ENCODE peak calls at places on chromosomes 12 and 14, in eight cellular contexts. K is DMS 273 treated with DMSO at 0.1 percent for 48 hours; R is activated T-cell treated with anti-CD3 and anti-CD28 coated beads, Interleukin-2, amount 50 U/mL, for 1 hour; W is naive B cell; N is sigmoid colon; O is tibial artery; T is lower lobe of right lung; G is stimulated activated CD4-positive, alpha-beta T cell treated with anti-CD3 and anti-CD28 coated beads, Interleukin-1b, Interleukin-23, amount 100 ng/mL, for 1 hour. H is an unnamed sample.

GRCh38 chr12:51871918-51872688 is 15.8 kb upstream of the ANKRD33 start:
- DNase-seq in K (no peak), R (no peak), W (no peak), N (no peak), O (no peak), T (no peak), G (no peak), H (no peak)

GRCh38 chr12:67618303-67618702 is 30.2 kb upstream of the DYRK2 start:
- DNase-seq in K (no peak), R (no peak), W (peak; percentile 41), N (no peak), O (no peak), T (no peak), G (no peak), H (no peak)

GRCh38 chr14:51507556-51508511 is 143.9 kb upstream of the FRMD6 start:
- DNase-seq in K (peak; percentile 88), R (no peak), W (no peak), N (peak; percentile 89), O (peak; percentile 93), T (no peak), G (no peak), H (no peak)

GRCh38 chr12:95218164-95218851 is 701 bp downstream of the VEZT start:
- DNase-seq in K (peak; percentile 48), R (peak; percentile 25), W (peak; percentile 37), N (no peak), O (no peak), T (no peak), G (peak; percentile 2), H (no peak)

GRCh38 chr12:2509137-2509536 is 285.6 kb upstream of the FKBP4 start:
- DNase-seq in K (no peak), R (no peak), W (no peak), N (no peak), O (no peak), T (no peak), G (no peak), H (no peak)

GRCh38 chr12:47636908-47637780 is 68.7 kb downstream of the RPAP3 start:
- DNase-seq in K (no peak), R (peak; percentile 21), W (no peak), N (no peak), O (no peak), T (peak; percentile 79), G (no peak), H (no peak)

GRCh38 chr14:100902295-100902694 is 1.2 kb downstream of the RTL1 start:
- DNase-seq in K (no peak), R (no peak), W (no peak), N (peak; percentile 19), O (peak; percentile 20), T (no peak), G (no peak), H (peak; percentile 53)

GRCh38 chr12:88362439-88362838 is 217.8 kb downstream of the KITLG start:
- DNase-seq in K (no peak), R (no peak), W (no peak), N (no peak), O (no peak), T (no peak), G (no peak), H (no peak)

GRCh38 chr12:93174048-93174447 is 203.7 kb upstream of the NUDT4 start:
- DNase-seq in K (peak; percentile 63), R (no peak), W (no peak), N (no peak), O (no peak), T (no peak), G (no peak), H (no peak)

GRCh38 chr14:103628221-103628683 is 759 bp upstream of the KLC1 start:
- DNase-seq in K (no peak), R (peak; percentile 33), W (peak; percentile 7), N (peak; percentile 90), O (peak; percentile 92), T (peak; percentile 84), G (no peak), H (peak; percentile 91)

GRCh38 chr12:94815958-94816357 is 165.6 kb upstream of the TMCC3 start:
- DNase-seq in K (no peak), R (no peak), W (no peak), N (no peak), O (no peak), T (no peak), G (no peak), H (no peak)

GRCh38 chr12:113796086-113796827 is 169.9 kb downstream of the RBM19 start:
- DNase-seq in K (no peak), R (no peak), W (no peak), N (no peak), O (no peak), T (no peak), G (no peak), H (no peak)

GRCh38 chr14:42307239-42307825 is 700.7 kb downstream of the LRFN5 start:
- DNase-seq in K (no peak), R (no peak), W (no peak), N (no peak), O (no peak), T (no peak), G (no peak), H (no peak)

GRCh38 chr12:104095289-104095688 is 31.0 kb downstream of the HCFC2 start:
- DNase-seq in K (no peak), R (no peak), W (no peak), N (no peak), O (no peak), T (no peak), G (no peak), H (no peak)

GRCh38 chr12:111653596-111653995 is 32.2 kb downstream of the BRAP start:
- DNase-seq in K (no peak), R (no peak), W (no peak), N (no peak), O (no peak), T (no peak), G (no peak), H (no peak)

GRCh38 chr12:63318313-63318712 is 167.3 kb upstream of the AVPR1A start:
- DNase-seq in K (no peak), R (no peak), W (no peak), N (no peak), O (no peak), T (no peak), G (no peak), H (no peak)

GRCh38 chr14:32802295-32802694 is 136.4 kb upstream of the NPAS3 start:
- DNase-seq in K (no peak), R (no peak), W (no peak), N (no peak), O (no peak), T (no peak), G (no peak), H (no peak)

GRCh38 chr12:88420460-88420859 is 159.8 kb downstream of the KITLG start:
- DNase-seq in K (no peak), R (no peak), W (no peak), N (no peak), O (no peak), T (no peak), G (no peak), H (no peak)

GRCh38 chr14:93742761-93743160 is 45.5 kb downstream of the PRIMA1 start:
- DNase-seq in K (no peak), R (no peak), W (no peak), N (no peak), O (no peak), T (no peak), G (no peak), H (no peak)

GRCh38 chr12:109921982-109922381 is 21.9 kb downstream of the TCHP start:
- DNase-seq in K (no peak), R (no peak), W (no peak), N (peak; percentile 42), O (no peak), T (no peak), G (no peak), H (no peak)

GRCh38 chr12:3295648-3296408 is 195.2 kb upstream of the PRMT8 start:
- DNase-seq in K (no peak), R (no peak), W (no peak), N (no peak), O (peak; percentile 78), T (no peak), G (no peak), H (no peak)

GRCh38 chr12:125099407-125099779 is 34.2 kb downstream of the AACS start:
- DNase-seq in K (no peak), R (no peak), W (no peak), N (no peak), O (no peak), T (no peak), G (no peak), H (no peak)

GRCh38 chr12:25926536-25926935 is 31.9 kb upstream of the RASSF8 start:
- DNase-seq in K (no peak), R (no peak), W (no peak), N (no peak), O (no peak), T (no peak), G (no peak), H (no peak)

GRCh38 chr14:60163741-60164140 is 1.5 kb downstream of the DHRS7 start:
- DNase-seq in K (no peak), R (no peak), W (no peak), N (no peak), O (no peak), T (no peak), G (no peak), H (no peak)

GRCh38 chr12:53591301-53592206 is 34.6 kb downstream of the ATF7 start:
- DNase-seq in K (no peak), R (no peak), W (no peak), N (no peak), O (no peak), T (no peak), G (no peak), H (no peak)

GRCh38 chr14:65259000-65259399 is 153.5 kb upstream of the FUT8 start:
- DNase-seq in K (no peak), R (no peak), W (no peak), N (no peak), O (no peak), T (no peak), G (no peak), H (no peak)

GRCh38 chr12:58346032-58346632 is 404.8 kb downstream of the ATP23 start:
- DNase-seq in K (peak; percentile 7), R (no peak), W (peak; percentile 6), N (no peak), O (no peak), T (no peak), G (no peak), H (no peak)

GRCh38 chr12:42541965-42542364 is 47.6 kb downstream of the PRICKLE1 start:
- DNase-seq in K (no peak), R (no peak), W (no peak), N (no peak), O (no peak), T (no peak), G (no peak), H (no peak)

H was measured in cardiac septum.